ENCODE peak calls at places on chromosomes 11 and 22, in four cellular contexts. N is cardiac muscle cell, X is fibroblast of pulmonary artery, V is HepG2. I is an unnamed sample.

GRCh38 chr22:46673677-46674236 is 53.6 kb downstream of the GRAMD4 start:
- DNase-seq in X (no peak), N (no peak), V (no peak), I (no peak)

GRCh38 chr22:28963362-28963761 is 80.0 kb downstream of the ZNRF3 start:
- DNase-seq in X (no peak), V (no peak), N (no peak), I (no peak)

GRCh38 chr11:130636672-130637463 is 188.4 kb downstream of the ADAMTS15 start:
- DNase-seq in N (peak; percentile 50), X (peak; percentile 67), V (peak; percentile 60), I (peak; percentile 93)

GRCh38 chr11:105884436-105884835 is 137.6 kb downstream of the MSANTD4 start:
- DNase-seq in X (no peak), V (no peak), N (no peak), I (no peak)

GRCh38 chr11:64869571-64870175 is 8.7 kb downstream of the EHD1 start:
- DNase-seq in N (no peak), V (peak; percentile 42), X (no peak), I (no peak)

GRCh38 chr11:108931168-108931567 is 266.3 kb downstream of the DDX10 start:
- DNase-seq in X (no peak), N (no peak), V (no peak), I (peak; percentile 78)

GRCh38 chr11:117606211-117606610 is 190.8 kb downstream of the DSCAML1 start:
- DNase-seq in X (no peak), V (no peak), N (no peak), I (no peak)

GRCh38 chr22:46064966-46065666 is 85.2 kb upstream of the PPARA start:
- DNase-seq in X (no peak), V (no peak), N (no peak), I (peak; percentile 63)

GRCh38 chr11:9660886-9661285 is 3.0 kb upstream of the SWAP70 start:
- DNase-seq in N (peak; percentile 8), V (no peak), X (no peak), I (peak; percentile 72)

GRCh38 chr22:23438216-23438615 is 141.9 kb downstream of the IGLL1 start:
- DNase-seq in N (no peak), V (no peak), X (no peak), I (no peak)

GRCh38 chr22:49197500-49197899 is 630.2 kb downstream of the BRD1 start:
- DNase-seq in N (no peak), V (no peak), X (no peak), I (no peak)

GRCh38 chr22:39364646-39365405 is 15.0 kb downstream of the SYNGR1 start:
- DNase-seq in V (no peak), N (no peak), X (no peak), I (no peak)

GRCh38 chr11:19632435-19632834 is 80.2 kb upstream of the NAV2 start:
- DNase-seq in N (peak; percentile 48), V (no peak), X (peak; percentile 41), I (peak; percentile 83)

GRCh38 chr22:49266561-49267519 is 560.8 kb downstream of the BRD1 start:
- DNase-seq in V (no peak), N (no peak), X (no peak), I (no peak)

GRCh38 chr22:18998998-18999397 is 62.9 kb upstream of the PRODH start:
- DNase-seq in X (no peak), V (no peak), N (no peak), I (no peak)

GRCh38 chr11:88295028-88295427 is 42.5 kb downstream of the CTSC start:
- DNase-seq in X (no peak), N (no peak), V (no peak), I (no peak)

GRCh38 chr11:88293931-88294330 is 43.6 kb downstream of the CTSC start:
- DNase-seq in V (no peak), N (no peak), X (no peak), I (peak; percentile 65)

GRCh38 chr11:88288560-88288959 is 49.0 kb downstream of the CTSC start:
- DNase-seq in V (no peak), N (no peak), X (no peak), I (no peak)

GRCh38 chr11:88297320-88298263 is 39.9 kb downstream of the CTSC start:
- DNase-seq in X (no peak), V (peak; percentile 8), N (no peak), I (no peak)

DNA sequence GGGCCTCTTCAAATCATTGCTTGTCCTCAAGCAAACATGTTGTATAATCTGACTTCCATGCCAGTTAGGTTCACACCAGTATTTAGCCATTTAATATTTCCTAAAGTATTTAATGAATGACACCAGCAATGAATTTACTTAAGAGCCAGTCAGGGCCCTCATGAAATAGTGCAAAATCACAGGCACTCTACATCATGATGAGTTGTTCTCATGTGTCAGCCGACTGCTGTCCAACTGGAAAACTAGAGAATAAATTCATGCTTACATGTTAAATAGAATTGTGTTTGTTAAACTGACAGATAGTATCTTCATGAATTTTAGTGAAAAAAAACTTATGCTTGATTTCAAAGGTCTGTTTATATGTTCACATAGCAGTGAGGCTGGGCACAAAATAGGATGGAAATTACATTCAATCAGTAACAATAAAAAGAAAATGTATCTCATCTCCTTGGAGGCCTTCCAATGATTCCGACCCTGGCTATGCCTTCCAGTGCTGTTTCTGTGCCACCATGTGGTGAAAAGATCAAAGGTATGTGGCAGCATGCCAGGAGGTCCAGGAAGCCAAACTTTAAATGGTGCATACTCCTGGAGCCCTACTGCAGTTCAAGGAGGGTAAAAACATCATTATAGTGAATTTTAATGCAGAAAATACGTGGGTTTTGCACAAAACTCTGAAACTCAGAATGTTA is 45.2 kb downstream of the CTSC start:
- DNase-seq in X (peak; percentile 50), V (peak; percentile 6), N (peak; percentile 38), I (peak; percentile 51)
- H3K4me3 ChIP-seq in X (no peak overlapping the region), V (no peak overlapping the region), N (no peak overlapping the region), I (no peak overlapping the region)

DNA sequence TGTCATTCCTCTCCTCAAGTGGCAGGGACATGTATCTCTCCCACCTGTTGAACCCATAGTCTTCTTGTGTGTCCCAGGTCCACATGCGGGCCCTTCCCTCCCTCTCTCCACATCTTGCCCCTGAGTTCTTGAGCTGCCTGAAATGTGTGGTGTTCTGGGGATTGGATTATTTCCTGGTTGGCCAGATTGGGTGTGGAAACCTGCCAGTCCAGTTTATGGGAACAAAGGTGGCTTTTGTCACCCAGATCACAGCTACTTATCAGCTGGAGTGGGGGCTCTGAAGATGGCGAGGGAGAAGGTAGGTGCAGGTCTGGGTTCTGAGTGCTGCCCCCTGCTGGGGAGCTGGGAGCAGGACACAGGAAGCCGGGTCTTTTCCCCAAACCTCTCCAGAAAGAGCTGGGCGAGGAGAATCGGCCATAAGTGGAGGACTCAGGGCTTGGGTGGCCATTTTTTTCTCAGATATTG is 14.2 kb downstream of the DTX4 start:
- DNase-seq in N (peak; percentile 25), V (peak; percentile 50), X (peak; percentile 23), I (no peak)
- TF ChIP-seq CTCF in N (peak; percentile 69), V (peak; percentile 58), X (peak; percentile 60), I (peak; percentile 55)

DNA sequence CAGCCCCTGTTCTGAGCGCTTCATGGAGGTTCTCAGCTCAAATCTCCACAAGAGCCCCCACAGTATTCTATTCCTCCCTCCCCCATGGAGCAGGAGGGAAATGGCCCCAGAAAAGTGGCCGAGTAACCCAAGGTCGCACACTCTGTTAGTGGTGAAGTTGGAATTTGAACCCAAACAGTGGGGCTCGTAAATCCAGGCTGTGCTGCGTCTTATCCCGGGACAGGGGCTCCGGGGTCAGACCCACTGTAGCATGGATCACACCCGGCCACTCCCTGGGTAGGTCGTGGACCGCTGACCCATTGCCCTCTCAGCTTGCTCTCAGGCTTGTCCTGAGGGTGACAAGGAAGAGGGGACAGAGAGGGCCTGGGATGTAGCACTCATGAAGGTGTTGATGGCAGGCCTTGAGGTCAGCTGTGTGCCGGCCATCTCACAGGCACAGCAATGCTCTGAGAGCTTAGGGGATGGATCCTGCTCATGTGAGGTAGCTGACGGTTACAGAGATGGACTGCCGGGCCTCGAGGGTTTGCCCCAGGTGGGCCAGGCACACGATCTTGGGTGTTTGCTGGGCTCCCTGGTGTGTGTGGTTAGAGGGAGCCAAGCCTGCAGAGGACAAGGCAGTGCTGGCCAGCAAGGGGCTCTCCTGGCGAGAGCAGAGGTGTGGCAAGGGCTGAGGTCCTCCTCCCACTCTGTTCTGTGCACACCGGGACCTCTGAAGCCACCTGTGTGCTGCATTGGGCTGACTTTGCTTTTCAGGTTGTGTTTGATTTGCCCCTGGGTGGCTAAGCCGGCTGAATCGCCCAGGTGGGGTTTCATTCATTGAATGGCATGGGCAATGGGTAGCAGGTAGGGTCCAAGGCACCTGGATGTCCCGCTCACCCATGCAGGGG is 2.3 kb upstream of the FGF19 start:
- DNase-seq in V (peak; percentile 46), X (no peak), N (no peak), I (no peak)
- H3K4me3 ChIP-seq in V (peak overlapping the region; percentile 67), X (no peak overlapping the region), N (no peak overlapping the region), I (no peak overlapping the region)

GRCh38 chr11:33737362-33737821 is 1.2 kb upstream of the CD59 start:
- DNase-seq in V (no peak), X (no peak), N (no peak), I (peak; percentile 49)

GRCh38 chr11:33735166-33735425 is 1.1 kb downstream of the CD59 start:
- DNase-seq in N (no peak), V (no peak), X (no peak), I (no peak)

GRCh38 chr11:33735426-33736147 is 636 bp downstream of the CD59 start:
- DNase-seq in V (peak; percentile 34), N (peak; percentile 39), X (no peak), I (no peak)

GRCh38 chr11:33734441-33735165 is 1.6 kb downstream of the CD59 start:
- DNase-seq in V (no peak), X (peak; percentile 65), N (peak; percentile 71), I (peak; percentile 59)

GRCh38 chr11:33736148-33736809 is at the start of gene CD59:
- DNase-seq in X (peak; percentile 94), V (peak; percentile 85), N (peak; percentile 95), I (peak; percentile 88)
- TF ChIP-seq CTCF in X (no peak), V (peak; percentile 18), N (no peak), I (no peak)

GRCh38 chr11:82929121-82929520 is 27.6 kb downstream of the DDIAS start:
- DNase-seq in V (no peak), N (no peak), X (no peak), I (no peak)

GRCh38 chr11:82930734-82931133 is 29.2 kb downstream of the DDIAS start:
- DNase-seq in N (no peak), X (no peak), V (no peak), I (no peak)

GRCh38 chr11:82930229-82930628 is 28.7 kb downstream of the DDIAS start:
- DNase-seq in N (no peak), X (no peak), V (no peak), I (no peak)

GRCh38 chr11:82924522-82925224 is 23.1 kb downstream of the DDIAS start:
- DNase-seq in N (no peak), X (no peak), V (no peak), I (no peak)

GRCh38 chr11:82927264-82927880 is 25.8 kb downstream of the DDIAS start:
- DNase-seq in X (peak; percentile 73), N (peak; percentile 66), V (peak; percentile 43), I (peak; percentile 68)
- H3K4me3 ChIP-seq in X (no peak overlapping the region), N (no peak overlapping the region), V (no peak overlapping the region), I (no peak overlapping the region)

GRCh38 chr11:41308286-41308685 is 151.2 kb downstream of the LRRC4C start:
- DNase-seq in N (no peak), X (no peak), V (no peak), I (no peak)

GRCh38 chr11:41306435-41306834 is 153.0 kb downstream of the LRRC4C start:
- DNase-seq in N (no peak), V (no peak), X (no peak), I (no peak)

GRCh38 chr11:41307371-41308080 is 151.9 kb downstream of the LRRC4C start:
- DNase-seq in N (no peak), V (no peak), X (no peak), I (no peak)

GRCh38 chr11:41309111-41309522 is 150.3 kb downstream of the LRRC4C start:
- DNase-seq in N (no peak), X (no peak), V (no peak), I (no peak)

GRCh38 chr11:41309716-41310115 is 149.7 kb downstream of the LRRC4C start:
- DNase-seq in V (no peak), X (no peak), N (no peak), I (no peak)
- TF ChIP-seq CTCF in V (no peak), X (no peak), N (no peak), I (no peak)